ENCODE peak calls at places on chromosomes 11 and 22, in seven cellular contexts. I is neuronal stem cell; O is mesenchymal stem cell; Y is mammary epithelial cell; N is A549; S is A673; V is CD8-positive, alpha-beta T cell. R is an unnamed sample. For H3K4me1, the result is how much of the 10 kb centered on the place peaks cover.

GRCh38 chr11:61027141-61027840 is 55.8 kb downstream of the CD6 start:
- DNase-seq in I (no peak), S (no peak), Y (no peak), O (no peak), V (peak), N (no peak), R (peak)

GRCh38 chr11:119322921-119323531 is 6.1 kb upstream of the MCAM start:
- DNase-seq in O (no peak), N (no peak), S (no peak), V (no peak), I (no peak), Y (no peak), R (no peak)

GRCh38 chr11:133697161-133697560 is 148.2 kb downstream of the SPATA19 start:
- DNase-seq in V (no peak), S (no peak), O (no peak), Y (no peak), I (no peak), N (no peak), R (no peak)

GRCh38 chr22:37549704-37550059 is 10.6 kb upstream of the CDC42EP1 start:
- DNase-seq in S (no peak), Y (no peak), N (no peak), I (no peak), O (peak), V (no peak), R (no peak)

GRCh38 chr11:92249156-92249753 is 24.6 kb downstream of the FAT3 start:
- DNase-seq in Y (no peak), S (no peak), I (no peak), N (no peak), V (no peak), O (no peak), R (no peak)

GRCh38 chr11:28383471-28383870 is 275.3 kb downstream of the METTL15 start:
- DNase-seq in N (no peak), Y (peak), I (no peak), O (peak), S (no peak), V (no peak), R (no peak)

GRCh38 chr11:96293583-96293982 is 49.4 kb downstream of the MAML2 start:
- DNase-seq in V (no peak), I (no peak), S (no peak), Y (no peak), O (no peak), N (no peak), R (no peak)

GRCh38 chr22:44574057-44574456 is 76.0 kb upstream of the RTL6 start:
- DNase-seq in Y (peak), O (no peak), I (no peak), S (no peak), V (no peak), N (peak), R (no peak)

GRCh38 chr11:112968988-112969714 is 7.9 kb downstream of the NCAM1 start:
- DNase-seq in S (no peak), I (no peak), V (no peak), Y (no peak), N (no peak), O (peak), R (no peak)

GRCh38 chr11:104148074-104148473 is 15.9 kb downstream of the PDGFD start:
- DNase-seq in V (no peak), O (no peak), S (no peak), N (no peak), Y (peak), I (no peak), R (no peak)

GRCh38 chr22:23536821-23537345 is 43.2 kb downstream of the IGLL1 start:
- DNase-seq in S (no peak), Y (no peak), O (no peak), N (no peak), I (no peak), V (no peak), R (no peak)

GRCh38 chr11:73154178-73154577 is 12.1 kb upstream of the FCHSD2 start:
- DNase-seq in Y (no peak), V (peak), S (no peak), N (no peak), I (no peak), O (no peak), R (peak)

GRCh38 chr11:3860360-3860759 is 4.9 kb downstream of the STIM1 start:
- DNase-seq in V (no peak), N (no peak), S (no peak), I (no peak), O (no peak), Y (no peak), R (peak)

GRCh38 chr22:23820748-23821211 is 18.0 kb downstream of the DERL3 start:
- DNase-seq in O (no peak), N (no peak), V (no peak), Y (no peak), I (no peak), S (no peak), R (no peak)

GRCh38 chr11:2954263-2954662 is 25.0 kb upstream of the PHLDA2 start:
- DNase-seq in O (no peak), S (no peak), I (no peak), N (no peak), Y (no peak), V (no peak), R (no peak)

GRCh38 chr11:29305456-29306232 is 711.2 kb downstream of the KCNA4 start:
- DNase-seq in I (no peak), O (no peak), V (no peak), N (no peak), S (no peak), Y (peak), R (no peak)

GRCh38 chr11:74870485-74870884 is 78.4 kb downstream of the XRRA1 start:
- DNase-seq in N (peak), Y (peak), V (no peak), I (no peak), O (peak), S (peak), R (no peak)

GRCh38 chr11:19208959-19209568 is 7.3 kb upstream of the CSRP3 start:
- DNase-seq in N (no peak), I (no peak), V (no peak), O (no peak), S (no peak), Y (no peak), R (no peak)

GRCh38 chr11:130214861-130215530 is 55.4 kb downstream of the ST14 start:
- DNase-seq in V (peak), N (no peak), O (no peak), I (no peak), S (no peak), Y (no peak), R (no peak)

GRCh38 chr11:41201156-41201555 is 258.3 kb downstream of the LRRC4C start:
- DNase-seq in Y (peak), V (no peak), O (peak), N (peak), I (peak), S (peak), R (no peak)

GRCh38 chr11:94449437-94449836 is 44.2 kb downstream of the MRE11 start:
- DNase-seq in Y (peak), I (no peak), V (no peak), S (no peak), N (peak), O (peak), R (no peak)

GRCh38 chr22:49426098-49426497 is 401.6 kb downstream of the BRD1 start:
- DNase-seq in V (no peak), N (no peak), I (no peak), S (no peak), Y (no peak), O (no peak), R (no peak)

GRCh38 chr11:64173616-64174355 is 7.9 kb upstream of the MACROD1 start:
- DNase-seq in S (peak), I (no peak), N (no peak), Y (no peak), O (peak), V (no peak), R (no peak)

GRCh38 chr11:76824083-76824939 is 36.4 kb upstream of the ACER3 start:
- DNase-seq in I (no peak), S (peak), V (no peak), Y (peak), O (peak), N (peak), R (no peak)

GRCh38 chr11:76824980-76825725 is 35.6 kb upstream of the ACER3 start:
- DNase-seq in I (no peak), Y (peak), S (no peak), N (no peak), V (no peak), O (no peak), R (no peak)

GRCh38 chr11:76825726-76826396 is 34.9 kb upstream of the ACER3 start:
- DNase-seq in I (no peak), Y (no peak), O (no peak), N (no peak), S (no peak), V (no peak), R (no peak)

GRCh38 chr11:76822406-76822805 is 38.3 kb upstream of the ACER3 start:
- DNase-seq in V (no peak), S (no peak), N (no peak), Y (no peak), I (no peak), O (no peak), R (no peak)

DNA sequence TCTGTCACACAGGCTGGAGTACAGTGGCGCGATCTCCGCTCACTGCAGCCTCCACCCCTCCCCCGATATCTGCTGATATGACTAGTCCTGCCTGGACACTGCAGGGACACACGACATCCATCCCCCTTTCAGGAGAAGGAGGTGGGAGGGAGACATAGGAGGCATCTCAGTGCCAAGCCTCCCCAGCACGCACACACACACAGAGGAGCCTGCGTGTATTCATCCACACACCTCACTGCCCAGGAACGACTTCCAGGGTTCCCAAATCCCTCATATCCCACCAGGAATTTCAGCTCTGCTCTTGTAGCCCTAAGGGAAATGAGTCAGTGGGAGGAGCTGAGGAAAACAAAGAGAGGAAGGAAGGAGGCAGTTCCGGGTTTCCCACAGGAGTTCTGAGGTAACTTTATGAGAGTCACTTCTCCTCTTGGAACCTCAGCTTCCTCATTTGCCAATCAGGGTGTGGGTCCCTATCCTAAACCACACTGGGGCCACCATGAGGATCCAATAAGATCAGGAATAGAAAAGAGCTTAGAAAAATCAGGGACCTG is 37.2 kb upstream of the ACER3 start:
- DNase-seq in S (peak), N (peak), Y (peak), O (peak), I (no peak), V (no peak), R (no peak)
- H3K27ac ChIP-seq in S (no peak), N (peak), Y (peak), O (no peak), I (no peak), V (no peak), R (peak)

GRCh38 chr11:108007819-108008218 is 879 bp upstream of the CUL5 start:
- DNase-seq in V (no peak), N (no peak), Y (no peak), I (no peak), S (no peak), O (no peak), R (no peak)

GRCh38 chr11:108009497-108010360 is 1.0 kb downstream of the CUL5 start:
- DNase-seq in O (peak), V (no peak), S (peak), I (no peak), N (no peak), Y (peak), R (no peak)

GRCh38 chr11:108016647-108017046 is 7.9 kb downstream of the CUL5 start:
- DNase-seq in N (no peak), I (no peak), S (no peak), Y (no peak), O (no peak), V (no peak), R (no peak)

GRCh38 chr11:108008656-108009496 is at the start of gene CUL5:
- DNase-seq in I (peak), S (peak), Y (peak), O (peak), V (peak), N (peak), R (peak)

GRCh38 chr11:108012139-108012725 is 3.5 kb downstream of the CUL5 start:
- DNase-seq in V (no peak), Y (no peak), N (no peak), O (no peak), I (no peak), S (no peak), R (no peak)
- H3K4me1 ChIP-seq in V (under half), Y (under half), N (under half), O (under half), I (under half), S (under half), R (under half)

DNA sequence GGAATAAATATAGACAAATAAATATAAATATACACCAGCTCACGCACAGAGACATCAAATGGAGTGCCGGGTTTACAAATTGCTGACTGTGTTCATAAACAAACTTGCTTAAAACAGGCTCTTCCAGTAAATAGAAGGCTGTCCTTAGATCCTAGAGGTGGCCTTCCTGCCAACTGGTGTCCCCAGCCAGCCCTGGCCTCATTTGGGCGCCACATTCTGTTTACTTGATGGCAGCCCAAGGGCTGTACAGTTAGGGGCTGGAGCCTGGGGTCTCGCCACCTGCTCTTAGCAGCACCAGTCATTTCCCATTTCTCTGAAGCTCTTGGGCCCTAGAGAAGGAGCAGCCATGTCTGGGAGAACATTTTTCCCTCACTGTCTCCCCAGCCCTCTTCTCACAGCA is 20.8 kb downstream of the ARFGAP2 start:
- DNase-seq in S (no peak), V (no peak), N (no peak), I (no peak), Y (no peak), O (no peak), R (no peak)
- H3K27ac ChIP-seq in S (no peak), V (peak), N (no peak), I (no peak), Y (no peak), O (no peak), R (no peak)

GRCh38 chr11:12122083-12122482 is 11.7 kb downstream of the MICAL2 start:
- DNase-seq in N (peak), Y (no peak), O (no peak), S (peak), V (no peak), I (no peak), R (no peak)
- H3K4me1 ChIP-seq in N (half or more), Y (half or more), O (under half), S (under half), V (under half), I (under half), R (under half)

R was measured in CD8-positive, alpha-beta memory T cell.